ENCODE peak calls at places on chromosomes 7 and 10, in ten cellular contexts. V, S, W, M, E, F, L, H, D and G are unnamed samples.

GRCh38 chr7:74262639-74263398 is 8.6 kb upstream of the RFC2 start:
- DNase-seq in V (no peak), S (no peak), W (no peak), M (no peak), E (no peak), F (no peak), L (no peak), H (no peak), D (no peak), G (no peak)

GRCh38 chr10:8047452-8048280 is 6.8 kb upstream of the GATA3 start:
- DNase-seq in V (no peak), S (no peak), W (no peak), M (no peak), E (no peak), F (no peak), L (no peak), H (no peak), D (no peak), G (no peak)

GRCh38 chr7:4233621-4234497 is 448.2 kb upstream of the FOXK1 start:
- DNase-seq in V (no peak), S (no peak), W (no peak), M (no peak), E (no peak), F (no peak), L (no peak), H (no peak), D (no peak), G (no peak)

GRCh38 chr10:88209837-88210552 is 346.6 kb downstream of the PTEN start:
- DNase-seq in V (peak; percentile 81), S (no peak), W (no peak), M (peak; percentile 27), E (peak; percentile 72), F (no peak), L (peak; percentile 50), H (no peak), D (no peak), G (no peak)

GRCh38 chr10:70144372-70145110 is 2.0 kb downstream of the TYSND1 start:
- DNase-seq in V (no peak), S (no peak), W (no peak), M (no peak), E (no peak), F (no peak), L (no peak), H (no peak), D (no peak), G (no peak)

GRCh38 chr7:131692131-131692960 is 135.9 kb upstream of the PODXL start:
- DNase-seq in V (no peak), S (peak; percentile 41), W (peak; percentile 9), M (no peak), E (peak; percentile 69), F (peak; percentile 87), L (peak; percentile 35), H (peak; percentile 42), D (peak; percentile 23), G (no peak)

GRCh38 chr10:86304436-86304835 is 62.2 kb downstream of the GRID1 start:
- DNase-seq in V (no peak), S (no peak), W (no peak), M (no peak), E (no peak), F (no peak), L (no peak), H (no peak), D (no peak), G (no peak)

GRCh38 chr7:81111781-81112540 is 193.1 kb upstream of the SEMA3C start:
- DNase-seq in V (peak; percentile 14), S (no peak), W (no peak), M (no peak), E (peak; percentile 1), F (no peak), L (peak; percentile 10), H (no peak), D (no peak), G (peak; percentile 26)

GRCh38 chr10:122051609-122052385 is 62.8 kb downstream of the TACC2 start:
- DNase-seq in V (peak; percentile 87), S (peak; percentile 77), W (no peak), M (peak; percentile 80), E (peak; percentile 85), F (no peak), L (peak; percentile 68), H (no peak), D (no peak), G (peak; percentile 43)

GRCh38 chr7:82210422-82211184 is 233.0 kb downstream of the CACNA2D1 start:
- DNase-seq in V (peak; percentile 40), S (no peak), W (no peak), M (no peak), E (peak; percentile 8), F (no peak), L (peak; percentile 46), H (no peak), D (no peak), G (no peak)

GRCh38 chr7:132783824-132784223 is 207.6 kb upstream of the PLXNA4 start:
- DNase-seq in V (peak; percentile 73), S (no peak), W (no peak), M (peak; percentile 82), E (peak; percentile 80), F (no peak), L (peak; percentile 90), H (no peak), D (no peak), G (peak; percentile 84)

GRCh38 chr10:43132796-43133195 is 5.4 kb upstream of the CSGALNACT2 start:
- DNase-seq in V (no peak), S (no peak), W (no peak), M (no peak), E (no peak), F (no peak), L (no peak), H (no peak), D (no peak), G (no peak)